ENCODE peak calls at places on chromosomes 2 and 18, in nine cellular contexts. I is nephron progenitor cell, J is psoas muscle, M is Calu3, X is lung, C is IMR-90, N is GM10248, O is lower lobe of right lung, F is right lobe of liver. D is an unnamed sample.

GRCh38 chr2:184336688-184337087 is 261.6 kb upstream of the ZNF804A start:
- DNase-seq in I (no peak), J (no peak), M (no peak), X (no peak), C (peak), N (no peak), O (no peak), F (no peak), D (no peak)

GRCh38 chr18:13139885-13140450 is 78.6 kb upstream of the LDLRAD4 start:
- DNase-seq in I (no peak), J (no peak), M (peak), X (no peak), C (no peak), N (no peak), O (no peak), F (no peak), D (no peak)

GRCh38 chr18:44747157-44747556 is 66.5 kb downstream of the SETBP1 start:
- DNase-seq in I (no peak), J (no peak), M (no peak), X (no peak), C (no peak), N (no peak), O (no peak), F (no peak), D (no peak)

GRCh38 chr2:52659536-52659935 is 1108.1 kb upstream of the CHAC2 start:
- DNase-seq in I (no peak), J (no peak), M (no peak), X (no peak), C (peak), N (no peak), O (no peak), F (no peak), D (no peak)

GRCh38 chr2:222919841-222920609 is 59.2 kb downstream of the ACSL3 start:
- DNase-seq in I (no peak), J (no peak), M (peak), X (no peak), C (peak), N (no peak), O (no peak), F (no peak), D (no peak)

GRCh38 chr2:27021253-27021801 is 11.4 kb upstream of the TMEM214 start:
- DNase-seq in I (no peak), J (no peak), M (peak), X (no peak), C (no peak), N (no peak), O (no peak), F (no peak), D (no peak)

GRCh38 chr2:167345559-167345958 is 457.3 kb downstream of the XIRP2 start:
- DNase-seq in I (no peak), J (no peak), M (no peak), X (no peak), C (no peak), N (no peak), O (no peak), F (no peak), D (no peak)

GRCh38 chr2:213232649-213233437 is 51.4 kb upstream of the SPAG16 start:
- DNase-seq in I (peak), J (no peak), M (no peak), X (no peak), C (peak), N (peak), O (no peak), F (no peak), D (no peak)

GRCh38 chr2:99238599-99238998 is 16.9 kb downstream of the LYG2 start:
- DNase-seq in I (no peak), J (no peak), M (no peak), X (no peak), C (no peak), N (no peak), O (no peak), F (no peak), D (no peak)

GRCh38 chr2:10126627-10127026 is 4.1 kb downstream of the RRM2 start:
- DNase-seq in I (no peak), J (no peak), M (no peak), X (no peak), C (peak), N (no peak), O (no peak), F (no peak), D (no peak)

GRCh38 chr2:187297806-187298205 is 150.2 kb downstream of the CALCRL start:
- DNase-seq in I (no peak), J (no peak), M (no peak), X (no peak), C (no peak), N (no peak), O (no peak), F (no peak), D (no peak)

GRCh38 chr2:234500394-234501006 is 3.6 kb upstream of the ARL4C start:
- DNase-seq in I (peak), J (peak), M (peak), X (peak), C (peak), N (peak), O (peak), F (peak), D (peak)

GRCh38 chr2:70541481-70542020 is 12.1 kb downstream of the TGFA start:
- DNase-seq in I (no peak), J (no peak), M (no peak), X (no peak), C (no peak), N (no peak), O (no peak), F (no peak), D (no peak)

GRCh38 chr2:172095905-172096660 is 6.6 kb downstream of the DLX2 start:
- DNase-seq in I (no peak), J (no peak), M (no peak), X (no peak), C (no peak), N (peak), O (no peak), F (no peak), D (no peak)
- TF ChIP-seq CTCF in I (peak), J (no peak), M (no peak), X (no peak), C (no peak), N (peak), O (no peak), F (no peak), D (peak)

GRCh38 chr2:63863707-63864106 is 22.0 kb downstream of the UGP2 start:
- DNase-seq in I (no peak), J (no peak), M (no peak), X (no peak), C (no peak), N (no peak), O (no peak), F (no peak), D (no peak)

GRCh38 chr2:63865159-63865799 is 23.6 kb downstream of the UGP2 start:
- DNase-seq in I (no peak), J (no peak), M (peak), X (no peak), C (peak), N (no peak), O (no peak), F (no peak), D (no peak)

GRCh38 chr2:63866009-63866709 is 24.5 kb downstream of the UGP2 start:
- DNase-seq in I (no peak), J (no peak), M (no peak), X (no peak), C (peak), N (peak), O (no peak), F (no peak), D (no peak)

GRCh38 chr2:63861220-63861822 is 19.6 kb downstream of the UGP2 start:
- DNase-seq in I (peak), J (no peak), M (peak), X (peak), C (peak), N (peak), O (no peak), F (no peak), D (no peak)

GRCh38 chr2:63862802-63863201 is 21.1 kb downstream of the UGP2 start:
- DNase-seq in I (no peak), J (no peak), M (no peak), X (no peak), C (peak), N (no peak), O (no peak), F (no peak), D (no peak)
- TF ChIP-seq CTCF in I (no peak), J (no peak), M (no peak), X (no peak), C (no peak), N (no peak), O (no peak), F (no peak), D (no peak)

GRCh38 chr2:15643209-15643500 is 51.5 kb downstream of the DDX1 start:
- DNase-seq in I (no peak), J (no peak), M (no peak), X (no peak), C (no peak), N (no peak), O (no peak), F (no peak), D (no peak)
- TF ChIP-seq CTCF in I (no peak), J (no peak), M (no peak), X (no peak), C (no peak), N (no peak), O (no peak), F (no peak), D (no peak)

GRCh38 chr2:67214585-67215184 is 182.4 kb upstream of the ETAA1 start:
- DNase-seq in I (no peak), J (no peak), M (no peak), X (no peak), C (no peak), N (no peak), O (no peak), F (no peak), D (no peak)

GRCh38 chr2:67213677-67214402 is 183.3 kb upstream of the ETAA1 start:
- DNase-seq in I (no peak), J (no peak), M (no peak), X (no peak), C (no peak), N (no peak), O (no peak), F (no peak), D (no peak)

GRCh38 chr2:67213270-67213670 is 183.9 kb upstream of the ETAA1 start:
- DNase-seq in I (peak), J (no peak), M (no peak), X (no peak), C (no peak), N (no peak), O (no peak), F (no peak), D (no peak)

GRCh38 chr2:67209107-67209506 is 188.0 kb upstream of the ETAA1 start:
- DNase-seq in I (no peak), J (no peak), M (no peak), X (no peak), C (no peak), N (no peak), O (no peak), F (no peak), D (no peak)

DNA sequence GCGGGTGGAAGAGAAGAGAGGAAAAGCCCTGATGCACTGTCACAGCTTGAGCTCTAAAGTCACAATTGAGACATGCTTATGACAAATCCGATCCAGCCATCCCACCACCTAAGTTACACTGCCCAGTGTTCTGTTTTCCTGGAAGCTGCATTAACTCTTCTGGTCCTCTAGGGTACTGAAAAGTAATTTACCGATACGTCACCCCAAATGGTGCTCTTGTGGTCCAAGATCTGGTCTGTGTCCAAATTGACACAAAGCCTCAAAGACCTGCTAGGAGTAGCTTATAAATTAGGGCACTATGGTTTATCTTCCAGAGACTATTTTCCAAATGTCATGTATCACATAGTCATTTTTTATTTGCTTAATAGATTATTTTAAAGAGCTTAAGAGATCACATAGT is 186.7 kb upstream of the ETAA1 start:
- DNase-seq in I (no peak), J (no peak), M (no peak), X (no peak), C (no peak), N (no peak), O (no peak), F (no peak), D (no peak)
- TF ChIP-seq CTCF in I (peak), J (no peak), M (no peak), X (no peak), C (no peak), N (no peak), O (no peak), F (no peak), D (peak)

GRCh38 chr2:61631321-61631720 is 93.2 kb upstream of the XPO1 start:
- DNase-seq in I (no peak), J (no peak), M (no peak), X (no peak), C (no peak), N (no peak), O (no peak), F (no peak), D (no peak)

GRCh38 chr2:61636686-61637085 is 98.5 kb upstream of the XPO1 start:
- DNase-seq in I (no peak), J (no peak), M (no peak), X (no peak), C (no peak), N (no peak), O (no peak), F (no peak), D (no peak)

GRCh38 chr2:61632276-61633169 is 94.4 kb upstream of the XPO1 start:
- DNase-seq in I (no peak), J (no peak), M (no peak), X (no peak), C (no peak), N (no peak), O (no peak), F (no peak), D (no peak)

GRCh38 chr2:61634512-61634911 is 96.4 kb upstream of the XPO1 start:
- DNase-seq in I (no peak), J (no peak), M (no peak), X (no peak), C (no peak), N (no peak), O (no peak), F (no peak), D (no peak)

GRCh38 chr2:61633250-61633649 is 95.1 kb upstream of the XPO1 start:
- DNase-seq in I (no peak), J (no peak), M (no peak), X (no peak), C (no peak), N (no peak), O (no peak), F (no peak), D (no peak)
- TF ChIP-seq CTCF in I (no peak), J (no peak), M (no peak), X (no peak), C (peak), N (no peak), O (no peak), F (no peak), D (no peak)

GRCh38 chr2:235935773-235936172 is 232.4 kb downstream of the GBX2 start:
- DNase-seq in I (no peak), J (no peak), M (no peak), X (no peak), C (no peak), N (no peak), O (no peak), F (no peak), D (no peak)

GRCh38 chr2:235937526-235937925 is 230.7 kb downstream of the GBX2 start:
- DNase-seq in I (no peak), J (no peak), M (no peak), X (no peak), C (no peak), N (no peak), O (no peak), F (no peak), D (no peak)

GRCh38 chr2:235937092-235937491 is 231.1 kb downstream of the GBX2 start:
- DNase-seq in I (no peak), J (no peak), M (no peak), X (no peak), C (no peak), N (no peak), O (no peak), F (no peak), D (no peak)

GRCh38 chr2:235935071-235935470 is 233.1 kb downstream of the GBX2 start:
- DNase-seq in I (no peak), J (no peak), M (no peak), X (no peak), C (no peak), N (no peak), O (no peak), F (no peak), D (no peak)

DNA sequence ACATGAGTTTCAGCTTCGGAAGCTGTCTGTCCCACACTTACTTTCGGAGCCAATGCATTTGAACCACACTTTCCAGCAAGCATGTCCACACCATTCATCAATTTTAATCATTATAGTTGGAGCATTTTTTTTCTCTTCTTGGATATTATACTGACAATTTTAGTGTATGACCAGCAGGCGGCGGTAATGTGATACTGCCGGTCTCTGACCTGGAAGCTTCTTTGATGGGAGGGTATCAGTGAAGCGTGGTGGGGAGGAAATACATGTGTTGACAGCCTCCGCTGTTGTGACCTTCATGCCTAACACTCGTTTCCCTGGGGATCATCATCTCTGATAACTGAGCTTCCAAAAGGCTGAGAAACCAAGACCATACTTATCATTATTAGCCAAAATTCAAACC is 231.7 kb downstream of the GBX2 start:
- DNase-seq in I (peak), J (no peak), M (no peak), X (no peak), C (no peak), N (no peak), O (no peak), F (no peak), D (no peak)
- TF ChIP-seq CTCF in I (peak), J (peak), M (peak), X (no peak), C (peak), N (peak), O (no peak), F (peak), D (peak)

DNA sequence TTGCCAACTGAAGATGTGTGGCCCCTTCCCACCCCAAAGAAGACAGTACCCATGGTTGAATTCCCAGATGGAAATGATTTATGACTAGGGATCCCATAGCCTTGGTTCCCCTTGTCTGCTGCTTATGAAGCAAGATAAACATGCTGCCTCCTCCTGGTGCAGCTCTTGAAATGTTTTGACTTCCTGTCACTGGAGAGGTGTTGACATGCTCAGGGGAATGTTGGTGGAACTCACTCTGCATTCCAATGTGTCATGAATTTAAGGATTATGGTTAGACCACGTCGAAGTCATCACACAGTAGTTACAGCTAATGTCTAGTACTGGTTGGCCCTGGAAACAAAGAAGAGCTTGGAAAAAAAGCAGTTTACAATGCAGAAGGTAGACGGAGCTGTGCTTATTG is 69.0 kb upstream of the FAM110C start:
- DNase-seq in I (no peak), J (no peak), M (peak), X (no peak), C (no peak), N (no peak), O (no peak), F (no peak), D (no peak)
- TF ChIP-seq CTCF in I (no peak), J (no peak), M (no peak), X (no peak), C (no peak), N (no peak), O (no peak), F (no peak), D (no peak)

GRCh38 chr2:183038341-183039300 is at the start of gene NCKAP1:
- DNase-seq in I (peak), J (peak), M (peak), X (peak), C (peak), N (peak), O (peak), F (peak), D (peak)
- TF ChIP-seq CTCF in I (peak), J (peak), M (peak), X (peak), C (peak), N (peak), O (peak), F (peak), D (peak)

GRCh38 chr2:54103454-54104314 is 11.7 kb upstream of the ACYP2 start:
- DNase-seq in I (peak), J (peak), M (peak), X (peak), C (peak), N (no peak), O (no peak), F (peak), D (no peak)
- TF ChIP-seq CTCF in I (no peak), J (no peak), M (no peak), X (no peak), C (no peak), N (no peak), O (no peak), F (no peak), D (peak)